ENCODE peak calls at places on chromosomes 4 and X, in four cellular contexts. Y is GM19239, G is endodermal cell, K is NCI-H1930. Z is an unnamed sample.

GRCh38 chr4:633406-633805 is 8.0 kb downstream of the PDE6B start:
- DNase-seq in K (no peak), Y (no peak), G (peak), Z (no peak)

GRCh38 chrX:65926095-65927019 is 113.5 kb downstream of the VSIG4 start:
- DNase-seq in K (no peak), G (no peak), Y (no peak), Z (peak)

GRCh38 chr4:76779740-76780459 is 118.0 kb downstream of the SOWAHB start:
- DNase-seq in Y (no peak), K (no peak), G (peak), Z (no peak)

GRCh38 chrX:110665636-110666035 is 130.0 kb downstream of the CHRDL1 start:
- DNase-seq in G (peak), Y (no peak), K (no peak), Z (no peak)

GRCh38 chrX:17944833-17945497 is 83.9 kb upstream of the RAI2 start:
- DNase-seq in Y (no peak), G (no peak), K (peak), Z (no peak)

GRCh38 chrX:111641969-111642368 is 39.0 kb upstream of the ALG13 start:
- DNase-seq in G (no peak), K (no peak), Y (no peak), Z (no peak)

GRCh38 chr4:3868146-3868840 is 102.1 kb downstream of the ADRA2C start:
- DNase-seq in G (peak), Y (no peak), K (no peak), Z (no peak)

GRCh38 chr4:55291227-55291629 is 54.8 kb upstream of the SRD5A3 start:
- DNase-seq in Y (no peak), G (no peak), K (no peak), Z (no peak)

GRCh38 chr4:114081783-114082182 is 102.3 kb upstream of the ARSJ start:
- DNase-seq in Y (no peak), G (no peak), K (no peak), Z (no peak)

GRCh38 chrX:24870143-24870542 is 145.6 kb downstream of the ARX start:
- DNase-seq in Y (no peak), K (no peak), G (no peak), Z (no peak)

GRCh38 chr4:127708985-127709384 is 21.2 kb upstream of the SLC25A31 start:
- DNase-seq in Y (no peak), G (no peak), K (no peak), Z (no peak)

GRCh38 chr4:142886566-142886965 is 40.5 kb upstream of the INPP4B start:
- DNase-seq in G (peak), K (no peak), Y (no peak), Z (no peak)

GRCh38 chrX:133053854-133054565 is 42.9 kb downstream of the USP26 start:
- DNase-seq in Y (no peak), G (no peak), K (no peak), Z (no peak)

GRCh38 chrX:2696698-2697215 is 5.7 kb downstream of the CD99 start:
- DNase-seq in K (no peak), Y (peak), G (no peak), Z (peak)